ENCODE peak calls at places on chromosomes 4 and X, in seven cellular contexts. One of them, this sample, is unnamed.
A peak's percentile ranks its signal among the peaks of the same experiment; 100 is the strongest.

GRCh38 chrX:151912780-151913179 is at the start of gene MAGEA4:
- DNase-seq in nephron progenitor cell: no peak
- DNase-seq in brain microvascular endothelial cell: no peak
- DNase-seq in ovary: no peak
- DNase-seq in CD4-positive, alpha-beta T cell: no peak
- DNase-seq in endodermal cell: no peak
- DNase-seq in progenitor cell of endocrine pancreas: no peak
- DNase-seq in this sample: no peak

GRCh38 chrX:108362026-108362425 is 76.2 kb downstream of the COL4A6 start:
- DNase-seq in nephron progenitor cell: no peak
- DNase-seq in brain microvascular endothelial cell: peak; percentile 21
- DNase-seq in ovary: no peak
- DNase-seq in CD4-positive, alpha-beta T cell: no peak
- DNase-seq in endodermal cell: no peak
- DNase-seq in progenitor cell of endocrine pancreas: no peak
- DNase-seq in this sample: no peak

GRCh38 chrX:131262738-131263679 is 26.1 kb downstream of the IGSF1 start:
- DNase-seq in nephron progenitor cell: peak; percentile 13
- DNase-seq in brain microvascular endothelial cell: no peak
- DNase-seq in ovary: no peak
- DNase-seq in CD4-positive, alpha-beta T cell: no peak
- DNase-seq in endodermal cell: peak; percentile 88
- DNase-seq in progenitor cell of endocrine pancreas: no peak
- DNase-seq in this sample: no peak

GRCh38 chr4:162985131-162985530 is 181.6 kb downstream of the NAF1 start:
- DNase-seq in nephron progenitor cell: no peak
- DNase-seq in brain microvascular endothelial cell: no peak
- DNase-seq in ovary: no peak
- DNase-seq in CD4-positive, alpha-beta T cell: no peak
- DNase-seq in endodermal cell: no peak
- DNase-seq in progenitor cell of endocrine pancreas: no peak
- DNase-seq in this sample: no peak

GRCh38 chr4:2948895-2949781 is 14.1 kb downstream of the NOP14 start:
- DNase-seq in nephron progenitor cell: no peak
- DNase-seq in brain microvascular endothelial cell: no peak
- DNase-seq in ovary: no peak
- DNase-seq in CD4-positive, alpha-beta T cell: no peak
- DNase-seq in endodermal cell: peak; percentile 77
- DNase-seq in progenitor cell of endocrine pancreas: no peak
- DNase-seq in this sample: no peak

GRCh38 chr4:5399790-5400421 is 308.5 kb downstream of the EVC2 start:
- DNase-seq in nephron progenitor cell: peak; percentile 55
- DNase-seq in brain microvascular endothelial cell: peak; percentile 18
- DNase-seq in ovary: no peak
- DNase-seq in CD4-positive, alpha-beta T cell: no peak
- DNase-seq in endodermal cell: peak; percentile 78
- DNase-seq in progenitor cell of endocrine pancreas: peak; percentile 24
- DNase-seq in this sample: peak; percentile 40

GRCh38 chr4:2054217-2054616 is 4.9 kb upstream of the NAT8L start:
- DNase-seq in nephron progenitor cell: no peak
- DNase-seq in brain microvascular endothelial cell: no peak
- DNase-seq in ovary: no peak
- DNase-seq in CD4-positive, alpha-beta T cell: no peak
- DNase-seq in endodermal cell: no peak
- DNase-seq in progenitor cell of endocrine pancreas: no peak
- DNase-seq in this sample: no peak

GRCh38 chrX:38854305-38854704 is 53.0 kb downstream of the MID1IP1 start:
- DNase-seq in nephron progenitor cell: no peak
- DNase-seq in brain microvascular endothelial cell: no peak
- DNase-seq in ovary: no peak
- DNase-seq in CD4-positive, alpha-beta T cell: no peak
- DNase-seq in endodermal cell: no peak
- DNase-seq in progenitor cell of endocrine pancreas: no peak
- DNase-seq in this sample: no peak

GRCh38 chr4:26197018-26197779 is 123.6 kb upstream of the RBPJ start:
- DNase-seq in nephron progenitor cell: no peak
- DNase-seq in brain microvascular endothelial cell: peak; percentile 82
- DNase-seq in ovary: no peak
- DNase-seq in CD4-positive, alpha-beta T cell: peak; percentile 62
- DNase-seq in endodermal cell: no peak
- DNase-seq in progenitor cell of endocrine pancreas: no peak
- DNase-seq in this sample: no peak

GRCh38 chr4:176360446-176360845 is 40.7 kb downstream of the SPCS3 start:
- DNase-seq in nephron progenitor cell: no peak
- DNase-seq in brain microvascular endothelial cell: no peak
- DNase-seq in ovary: no peak
- DNase-seq in CD4-positive, alpha-beta T cell: no peak
- DNase-seq in endodermal cell: no peak
- DNase-seq in progenitor cell of endocrine pancreas: no peak
- DNase-seq in this sample: no peak

GRCh38 chr4:151409470-151410313 is 716 bp downstream of the FHIP1A start:
- DNase-seq in nephron progenitor cell: peak; percentile 66
- DNase-seq in brain microvascular endothelial cell: no peak
- DNase-seq in ovary: peak; percentile 39
- DNase-seq in CD4-positive, alpha-beta T cell: no peak
- DNase-seq in endodermal cell: peak; percentile 87
- DNase-seq in progenitor cell of endocrine pancreas: peak; percentile 30
- DNase-seq in this sample: peak; percentile 49

GRCh38 chrX:131544218-131544617 is 344 bp downstream of the OR13H1 start:
- DNase-seq in nephron progenitor cell: no peak
- DNase-seq in brain microvascular endothelial cell: no peak
- DNase-seq in ovary: no peak
- DNase-seq in CD4-positive, alpha-beta T cell: no peak
- DNase-seq in endodermal cell: no peak
- DNase-seq in progenitor cell of endocrine pancreas: no peak
- DNase-seq in this sample: no peak

GRCh38 chr4:33837043-33837442 is 2407.3 kb downstream of the ARAP2 start:
- DNase-seq in nephron progenitor cell: no peak
- DNase-seq in brain microvascular endothelial cell: peak; percentile 46
- DNase-seq in ovary: no peak
- DNase-seq in CD4-positive, alpha-beta T cell: no peak
- DNase-seq in endodermal cell: no peak
- DNase-seq in progenitor cell of endocrine pancreas: no peak
- DNase-seq in this sample: no peak

GRCh38 chrX:16797358-16797757 is 11.1 kb downstream of the TXLNG start:
- DNase-seq in nephron progenitor cell: no peak
- DNase-seq in brain microvascular endothelial cell: no peak
- DNase-seq in ovary: no peak
- DNase-seq in CD4-positive, alpha-beta T cell: no peak
- DNase-seq in endodermal cell: no peak
- DNase-seq in progenitor cell of endocrine pancreas: no peak
- DNase-seq in this sample: no peak

GRCh38 chr4:161247831-161248230 is 916.0 kb downstream of the FSTL5 start:
- DNase-seq in nephron progenitor cell: no peak
- DNase-seq in brain microvascular endothelial cell: no peak
- DNase-seq in ovary: no peak
- DNase-seq in CD4-positive, alpha-beta T cell: no peak
- DNase-seq in endodermal cell: no peak
- DNase-seq in progenitor cell of endocrine pancreas: no peak
- DNase-seq in this sample: no peak

GRCh38 chr4:56512166-56512565 is 6.6 kb downstream of the ARL9 start:
- DNase-seq in nephron progenitor cell: no peak
- DNase-seq in brain microvascular endothelial cell: no peak
- DNase-seq in ovary: no peak
- DNase-seq in CD4-positive, alpha-beta T cell: no peak
- DNase-seq in endodermal cell: no peak
- DNase-seq in progenitor cell of endocrine pancreas: no peak
- DNase-seq in this sample: no peak

GRCh38 chr4:41006141-41006540 is 208.2 kb downstream of the APBB2 start:
- DNase-seq in nephron progenitor cell: no peak
- DNase-seq in brain microvascular endothelial cell: no peak
- DNase-seq in ovary: no peak
- DNase-seq in CD4-positive, alpha-beta T cell: no peak
- DNase-seq in endodermal cell: no peak
- DNase-seq in progenitor cell of endocrine pancreas: no peak
- DNase-seq in this sample: no peak

GRCh38 chrX:86946569-86946968 is 571.0 kb upstream of the KLHL4 start:
- DNase-seq in nephron progenitor cell: peak; percentile 45
- DNase-seq in brain microvascular endothelial cell: peak; percentile 7
- DNase-seq in ovary: no peak
- DNase-seq in CD4-positive, alpha-beta T cell: no peak
- DNase-seq in endodermal cell: peak; percentile 57
- DNase-seq in progenitor cell of endocrine pancreas: no peak
- DNase-seq in this sample: no peak

GRCh38 chr4:30719363-30720020 is 677 bp upstream of the PCDH7 start:
- DNase-seq in nephron progenitor cell: peak; percentile 62
- DNase-seq in brain microvascular endothelial cell: peak; percentile 35
- DNase-seq in ovary: peak; percentile 21
- DNase-seq in CD4-positive, alpha-beta T cell: no peak
- DNase-seq in endodermal cell: peak; percentile 92
- DNase-seq in progenitor cell of endocrine pancreas: no peak
- DNase-seq in this sample: peak; percentile 73
- TF ChIP-seq CTCF in nephron progenitor cell: no peak
- TF ChIP-seq CTCF in brain microvascular endothelial cell: no peak
- TF ChIP-seq CTCF in ovary: no peak
- TF ChIP-seq CTCF in CD4-positive, alpha-beta T cell: no peak
- TF ChIP-seq CTCF in endodermal cell: no peak
- TF ChIP-seq CTCF in progenitor cell of endocrine pancreas: no peak
- TF ChIP-seq CTCF in this sample: no peak

DNA sequence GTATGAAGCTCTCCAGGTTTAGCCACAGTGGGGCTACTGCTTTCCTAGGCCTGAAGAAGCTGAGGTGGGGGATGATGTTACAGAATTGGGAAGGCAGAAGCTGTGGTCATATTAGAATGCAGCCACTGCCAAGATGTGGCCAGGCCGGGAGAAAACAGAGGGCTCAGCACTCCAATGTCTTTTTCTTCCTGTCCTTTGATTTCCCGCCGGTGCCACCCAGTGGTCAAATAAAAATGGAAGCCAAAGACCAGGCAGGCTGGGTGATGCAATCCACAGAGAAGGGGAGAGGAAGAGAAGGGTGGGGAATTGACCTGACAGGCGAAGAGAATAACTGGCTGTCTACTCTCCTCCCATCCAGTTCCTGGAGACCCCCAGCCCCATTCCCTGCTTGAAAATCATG is 94.9 kb upstream of the SHISA3 start:
- DNase-seq in nephron progenitor cell: peak; percentile 33
- DNase-seq in brain microvascular endothelial cell: peak; percentile 6
- DNase-seq in ovary: no peak
- DNase-seq in CD4-positive, alpha-beta T cell: no peak
- DNase-seq in endodermal cell: peak; percentile 91
- DNase-seq in progenitor cell of endocrine pancreas: no peak
- DNase-seq in this sample: no peak
- TF ChIP-seq CTCF in nephron progenitor cell: peak; percentile 19
- TF ChIP-seq CTCF in brain microvascular endothelial cell: peak; percentile 24
- TF ChIP-seq CTCF in ovary: no peak
- TF ChIP-seq CTCF in CD4-positive, alpha-beta T cell: no peak
- TF ChIP-seq CTCF in endodermal cell: peak; percentile 69
- TF ChIP-seq CTCF in progenitor cell of endocrine pancreas: peak; percentile 29
- TF ChIP-seq CTCF in this sample: no peak

GRCh38 chr4:15004701-15005301 is 2.5 kb downstream of the CPEB2 start:
- DNase-seq in nephron progenitor cell: peak; percentile 46
- DNase-seq in brain microvascular endothelial cell: peak; percentile 27
- DNase-seq in ovary: peak; percentile 81
- DNase-seq in CD4-positive, alpha-beta T cell: peak; percentile 50
- DNase-seq in endodermal cell: peak; percentile 71
- DNase-seq in progenitor cell of endocrine pancreas: peak; percentile 38
- DNase-seq in this sample: peak; percentile 61

GRCh38 chr4:15005474-15006115 is 3.3 kb downstream of the CPEB2 start:
- DNase-seq in nephron progenitor cell: no peak
- DNase-seq in brain microvascular endothelial cell: no peak
- DNase-seq in ovary: no peak
- DNase-seq in CD4-positive, alpha-beta T cell: no peak
- DNase-seq in endodermal cell: no peak
- DNase-seq in progenitor cell of endocrine pancreas: no peak
- DNase-seq in this sample: no peak

GRCh38 chr4:15007201-15007600 is 4.9 kb downstream of the CPEB2 start:
- DNase-seq in nephron progenitor cell: no peak
- DNase-seq in brain microvascular endothelial cell: no peak
- DNase-seq in ovary: no peak
- DNase-seq in CD4-positive, alpha-beta T cell: no peak
- DNase-seq in endodermal cell: no peak
- DNase-seq in progenitor cell of endocrine pancreas: no peak
- DNase-seq in this sample: no peak

GRCh38 chr4:15003891-15004700 is 1.8 kb downstream of the CPEB2 start:
- DNase-seq in nephron progenitor cell: peak; percentile 63
- DNase-seq in brain microvascular endothelial cell: no peak
- DNase-seq in ovary: peak; percentile 46
- DNase-seq in CD4-positive, alpha-beta T cell: peak; percentile 68
- DNase-seq in endodermal cell: peak; percentile 81
- DNase-seq in progenitor cell of endocrine pancreas: peak; percentile 36
- DNase-seq in this sample: peak; percentile 33

GRCh38 chr4:15006416-15007024 is 4.2 kb downstream of the CPEB2 start:
- DNase-seq in nephron progenitor cell: no peak
- DNase-seq in brain microvascular endothelial cell: no peak
- DNase-seq in ovary: no peak
- DNase-seq in CD4-positive, alpha-beta T cell: no peak
- DNase-seq in endodermal cell: no peak
- DNase-seq in progenitor cell of endocrine pancreas: no peak
- DNase-seq in this sample: no peak
- TF ChIP-seq CTCF in nephron progenitor cell: no peak
- TF ChIP-seq CTCF in brain microvascular endothelial cell: peak; percentile 41
- TF ChIP-seq CTCF in ovary: no peak
- TF ChIP-seq CTCF in CD4-positive, alpha-beta T cell: peak; percentile 78
- TF ChIP-seq CTCF in endodermal cell: peak; percentile 69
- TF ChIP-seq CTCF in progenitor cell of endocrine pancreas: peak; percentile 15
- TF ChIP-seq CTCF in this sample: peak; percentile 20

GRCh38 chr4:139083533-139084424 is 68.2 kb downstream of the NOCT start:
- DNase-seq in nephron progenitor cell: peak; percentile 67
- DNase-seq in brain microvascular endothelial cell: peak; percentile 86
- DNase-seq in ovary: peak; percentile 83
- DNase-seq in CD4-positive, alpha-beta T cell: peak; percentile 83
- DNase-seq in endodermal cell: peak; percentile 95
- DNase-seq in progenitor cell of endocrine pancreas: peak; percentile 83
- DNase-seq in this sample: peak; percentile 85

GRCh38 chr4:139084425-139085093 is 69.0 kb downstream of the NOCT start:
- DNase-seq in nephron progenitor cell: peak; percentile 86
- DNase-seq in brain microvascular endothelial cell: no peak
- DNase-seq in ovary: no peak
- DNase-seq in CD4-positive, alpha-beta T cell: no peak
- DNase-seq in endodermal cell: no peak
- DNase-seq in progenitor cell of endocrine pancreas: no peak
- DNase-seq in this sample: no peak

GRCh38 chr4:139082750-139083532 is 67.4 kb downstream of the NOCT start:
- DNase-seq in nephron progenitor cell: peak; percentile 89
- DNase-seq in brain microvascular endothelial cell: peak; percentile 98
- DNase-seq in ovary: peak; percentile 96
- DNase-seq in CD4-positive, alpha-beta T cell: peak; percentile 86
- DNase-seq in endodermal cell: peak; percentile 98
- DNase-seq in progenitor cell of endocrine pancreas: peak; percentile 80
- DNase-seq in this sample: peak; percentile 73

DNA sequence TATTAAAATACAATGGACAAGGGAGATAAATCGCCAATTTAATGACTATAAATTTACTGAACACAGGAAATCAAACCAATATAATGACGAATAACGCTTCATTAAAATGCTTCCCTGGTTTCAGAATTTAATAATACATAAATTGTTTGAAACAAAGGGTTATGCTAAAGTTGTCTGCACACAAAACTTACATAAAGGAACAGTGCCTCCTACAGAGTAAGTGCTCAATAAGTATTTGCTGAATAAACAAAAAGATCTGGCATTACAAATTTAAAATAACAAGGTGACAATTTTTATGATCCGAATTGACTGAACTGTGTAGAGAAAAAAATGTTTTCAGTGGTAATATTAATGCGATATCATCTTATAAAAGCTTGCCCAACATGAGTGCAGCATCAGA is 69.6 kb downstream of the NOCT start:
- DNase-seq in nephron progenitor cell: no peak
- DNase-seq in brain microvascular endothelial cell: no peak
- DNase-seq in ovary: no peak
- DNase-seq in CD4-positive, alpha-beta T cell: no peak
- DNase-seq in endodermal cell: no peak
- DNase-seq in progenitor cell of endocrine pancreas: no peak
- DNase-seq in this sample: no peak
- TF ChIP-seq CTCF in nephron progenitor cell: no peak
- TF ChIP-seq CTCF in brain microvascular endothelial cell: peak; percentile 24
- TF ChIP-seq CTCF in ovary: no peak
- TF ChIP-seq CTCF in CD4-positive, alpha-beta T cell: no peak
- TF ChIP-seq CTCF in endodermal cell: peak; percentile 29
- TF ChIP-seq CTCF in progenitor cell of endocrine pancreas: peak; percentile 12
- TF ChIP-seq CTCF in this sample: no peak